ENCODE peak calls at places on chromosomes 4 and X, in ten cellular contexts. B is HEK293T, H is nucleus accumbens, D is HS-5, J is mucosa of descending colon, W is psoas muscle, Q is GM12891, A is left colon, I is NCI-H69, K is left ventricle myocardium inferior. R is an unnamed sample.

GRCh38 chr4:88809561-88810219 is 112.1 kb upstream of the NAP1L5 start:
- DNase-seq in B (no peak), A (no peak), H (no peak), K (no peak), D (no peak), I (no peak), Q (no peak), J (no peak), W (peak), R (no peak)

GRCh38 chr4:144355809-144356757 is 215.6 kb upstream of the GYPA start:
- DNase-seq in B (peak), D (peak), A (peak), I (peak), K (no peak), W (no peak), J (no peak), H (no peak), Q (peak), R (peak)

GRCh38 chr4:128244379-128244778 is 43.2 kb downstream of the PGRMC2 start:
- DNase-seq in J (no peak), Q (no peak), H (no peak), B (no peak), D (no peak), A (no peak), I (no peak), K (no peak), W (no peak), R (no peak)

GRCh38 chrX:41470706-41471105 is 23.6 kb downstream of the NYX start:
- DNase-seq in I (no peak), J (no peak), D (no peak), H (no peak), Q (no peak), W (no peak), A (no peak), B (no peak), K (no peak), R (no peak)

GRCh38 chrX:18873189-18873791 is 110.6 kb downstream of the PHKA2 start:
- DNase-seq in D (peak), H (peak), W (no peak), B (no peak), I (peak), Q (no peak), A (no peak), J (no peak), K (no peak), R (no peak)

GRCh38 chrX:140563893-140564292 is 59.0 kb upstream of the SOX3 start:
- DNase-seq in Q (no peak), I (no peak), D (no peak), K (no peak), A (no peak), B (no peak), W (no peak), J (no peak), H (no peak), R (no peak)

GRCh38 chr4:110959041-110959643 is 336.3 kb upstream of the PITX2 start:
- DNase-seq in A (no peak), D (peak), K (no peak), J (no peak), B (no peak), Q (no peak), H (no peak), W (no peak), I (peak), R (no peak)

GRCh38 chr4:127634181-127634580 is 1.4 kb downstream of the INTU start:
- DNase-seq in Q (no peak), J (no peak), A (no peak), H (no peak), D (no peak), I (no peak), B (no peak), W (no peak), K (no peak), R (no peak)

R was measured in islet precursor cell.